ENCODE peak calls at places on chromosome 10, in six cellular contexts. V, O, C, K, A and B are unnamed samples.

GRCh38 chr10:101041252-101041761 is 10.3 kb downstream of the SFXN3 start:
- DNase-seq in V (peak), O (peak), C (no peak), K (peak), A (peak), B (peak)

GRCh38 chr10:124162136-124162535 is 68.7 kb upstream of the CHST15 start:
- DNase-seq in V (no peak), O (no peak), C (no peak), K (no peak), A (no peak), B (no peak)

GRCh38 chr10:101291254-101292193 is 62.3 kb upstream of the LBX1 start:
- DNase-seq in V (no peak), O (no peak), C (peak), K (peak), A (peak), B (peak)

GRCh38 chr10:86523348-86523747 is 1.8 kb upstream of the WAPL start:
- DNase-seq in V (no peak), O (no peak), C (no peak), K (no peak), A (no peak), B (no peak)

GRCh38 chr10:124686707-124687376 is 57.3 kb downstream of the FAM53B start:
- DNase-seq in V (peak), O (no peak), C (no peak), K (no peak), A (no peak), B (no peak)

GRCh38 chr10:73577788-73578187 is 13.4 kb downstream of the USP54 start:
- DNase-seq in V (no peak), O (no peak), C (no peak), K (no peak), A (no peak), B (no peak)

GRCh38 chr10:89887830-89888229 is 186.4 kb downstream of the KIF20B start:
- DNase-seq in V (peak), O (peak), C (no peak), K (no peak), A (no peak), B (no peak)

GRCh38 chr10:97463363-97464132 is 17.6 kb downstream of the ZDHHC16 start:
- DNase-seq in V (peak), O (peak), C (no peak), K (peak), A (peak), B (no peak)